ENCODE peak calls at places on chromosomes 7 and 10, in seven cellular contexts. O is small intestine, R is cardiac fibroblast, P is K562, J is foreskin melanocyte, G is epithelial cell of esophagus, W is fibroblast of mammary gland. B is an unnamed sample.

GRCh38 chr10:63887026-63887589 is 365.9 kb downstream of the REEP3 start:
- DNase-seq in R (peak; percentile 12), G (no peak), O (no peak), J (no peak), W (no peak), P (peak; percentile 80), B (no peak)

GRCh38 chr10:26365681-26366327 is 72.3 kb upstream of the APBB1IP start:
- DNase-seq in W (peak; percentile 16), J (no peak), R (no peak), P (no peak), G (peak; percentile 19), O (no peak), B (peak; percentile 6)

GRCh38 chr7:157787275-157787701 is 450.5 kb downstream of the DNAJB6 start:
- DNase-seq in R (no peak), J (no peak), W (no peak), P (no peak), O (no peak), G (no peak), B (no peak)

GRCh38 chr10:72466018-72466417 is 111.3 kb upstream of the DNAJB12 start:
- DNase-seq in O (no peak), W (peak; percentile 7), P (no peak), R (peak; percentile 47), G (no peak), J (peak; percentile 70), B (no peak)

GRCh38 chr10:712089-712488 is 22.6 kb upstream of the DIP2C start:
- DNase-seq in W (no peak), R (no peak), J (no peak), O (peak; percentile 88), P (no peak), G (peak; percentile 6), B (peak; percentile 66)

GRCh38 chr10:44032216-44032615 is 352.7 kb downstream of the CXCL12 start:
- DNase-seq in P (no peak), J (no peak), R (peak; percentile 15), O (no peak), G (no peak), W (peak; percentile 87), B (no peak)

GRCh38 chr10:130885021-130885655 is 426.4 kb downstream of the TCERG1L start:
- DNase-seq in W (no peak), J (no peak), P (no peak), O (no peak), G (no peak), R (no peak), B (no peak)

GRCh38 chr10:132460691-132461090 is 63.7 kb downstream of the PWWP2B start:
- DNase-seq in G (no peak), O (no peak), P (no peak), W (no peak), R (no peak), J (no peak), B (no peak)

GRCh38 chr7:50303894-50304157 is 690 bp upstream of the IKZF1 start:
- DNase-seq in J (no peak), P (peak; percentile 72), O (no peak), W (no peak), R (no peak), G (peak; percentile 6), B (peak; percentile 31)

GRCh38 chr7:157495594-157495993 is 158.8 kb downstream of the DNAJB6 start:
- DNase-seq in P (no peak), O (no peak), R (no peak), W (no peak), G (no peak), J (no peak), B (no peak)

GRCh38 chr10:133617196-133617595 is 9.4 kb downstream of the FRG2B start:
- DNase-seq in R (no peak), P (no peak), O (no peak), W (no peak), G (no peak), J (no peak), B (no peak)